ENCODE peak calls at places on chromosome 16, in ten cellular contexts. One of them, this sample, is unnamed.

GRCh38 chr16:84048306-84048705 is 5.7 kb upstream of the SLC38A8 start:
- DNase-seq in omental fat pad: no peak
- DNase-seq in WERI-Rb-1: peak; percentile 25
- DNase-seq in neural crest cell: no peak
- DNase-seq in endodermal cell: peak; percentile 90
- DNase-seq in AG04449: no peak
- DNase-seq in lower leg skin: no peak
- DNase-seq in GM04504: no peak
- DNase-seq in WTC11: peak; percentile 63
- DNase-seq in AG09319: no peak
- DNase-seq in this sample: no peak

GRCh38 chr16:1137604-1138003 is 15.3 kb upstream of the CACNA1H start:
- DNase-seq in omental fat pad: no peak
- DNase-seq in WERI-Rb-1: no peak
- DNase-seq in neural crest cell: no peak
- DNase-seq in endodermal cell: no peak
- DNase-seq in AG04449: no peak
- DNase-seq in lower leg skin: no peak
- DNase-seq in GM04504: no peak
- DNase-seq in WTC11: no peak
- DNase-seq in AG09319: no peak
- DNase-seq in this sample: no peak

GRCh38 chr16:58053682-58054005 is 28.1 kb downstream of the MMP15 start:
- DNase-seq in omental fat pad: no peak
- DNase-seq in WERI-Rb-1: no peak
- DNase-seq in neural crest cell: no peak
- DNase-seq in endodermal cell: no peak
- DNase-seq in AG04449: no peak
- DNase-seq in lower leg skin: no peak
- DNase-seq in GM04504: no peak
- DNase-seq in WTC11: no peak
- DNase-seq in AG09319: no peak
- DNase-seq in this sample: no peak

GRCh38 chr16:68197250-68197649 is 38.7 kb downstream of the ESRP2 start:
- DNase-seq in omental fat pad: no peak
- DNase-seq in WERI-Rb-1: no peak
- DNase-seq in neural crest cell: no peak
- DNase-seq in endodermal cell: no peak
- DNase-seq in AG04449: no peak
- DNase-seq in lower leg skin: no peak
- DNase-seq in GM04504: peak; percentile 10
- DNase-seq in WTC11: no peak
- DNase-seq in AG09319: no peak
- DNase-seq in this sample: no peak

GRCh38 chr16:24524855-24525652 is 14.3 kb upstream of the RBBP6 start:
- DNase-seq in omental fat pad: no peak
- DNase-seq in WERI-Rb-1: no peak
- DNase-seq in neural crest cell: no peak
- DNase-seq in endodermal cell: no peak
- DNase-seq in AG04449: no peak
- DNase-seq in lower leg skin: no peak
- DNase-seq in GM04504: no peak
- DNase-seq in WTC11: no peak
- DNase-seq in AG09319: no peak
- DNase-seq in this sample: no peak

GRCh38 chr16:88862968-88863367 is 3.5 kb downstream of the PABPN1L start:
- DNase-seq in omental fat pad: no peak
- DNase-seq in WERI-Rb-1: no peak
- DNase-seq in neural crest cell: no peak
- DNase-seq in endodermal cell: no peak
- DNase-seq in AG04449: no peak
- DNase-seq in lower leg skin: no peak
- DNase-seq in GM04504: no peak
- DNase-seq in WTC11: no peak
- DNase-seq in AG09319: no peak
- DNase-seq in this sample: no peak

GRCh38 chr16:86959182-86959651 is 358.0 kb downstream of the C16orf95 start:
- DNase-seq in omental fat pad: no peak
- DNase-seq in WERI-Rb-1: no peak
- DNase-seq in neural crest cell: no peak
- DNase-seq in endodermal cell: no peak
- DNase-seq in AG04449: no peak
- DNase-seq in lower leg skin: no peak
- DNase-seq in GM04504: no peak
- DNase-seq in WTC11: no peak
- DNase-seq in AG09319: no peak
- DNase-seq in this sample: no peak

GRCh38 chr16:57994778-57995177 is 5.7 kb downstream of the ZNF319 start:
- DNase-seq in omental fat pad: no peak
- DNase-seq in WERI-Rb-1: peak; percentile 77
- DNase-seq in neural crest cell: peak; percentile 32
- DNase-seq in endodermal cell: peak; percentile 84
- DNase-seq in AG04449: no peak
- DNase-seq in lower leg skin: no peak
- DNase-seq in GM04504: no peak
- DNase-seq in WTC11: peak; percentile 65
- DNase-seq in AG09319: no peak
- DNase-seq in this sample: no peak

GRCh38 chr16:19696961-19697360 is 21.1 kb downstream of the KNOP1 start:
- DNase-seq in omental fat pad: no peak
- DNase-seq in WERI-Rb-1: no peak
- DNase-seq in neural crest cell: no peak
- DNase-seq in endodermal cell: no peak
- DNase-seq in AG04449: no peak
- DNase-seq in lower leg skin: no peak
- DNase-seq in GM04504: no peak
- DNase-seq in WTC11: no peak
- DNase-seq in AG09319: no peak
- DNase-seq in this sample: no peak

GRCh38 chr16:57645691-57646387 is 17.4 kb downstream of the ADGRG1 start:
- DNase-seq in omental fat pad: no peak
- DNase-seq in WERI-Rb-1: no peak
- DNase-seq in neural crest cell: no peak
- DNase-seq in endodermal cell: no peak
- DNase-seq in AG04449: no peak
- DNase-seq in lower leg skin: peak; percentile 91
- DNase-seq in GM04504: no peak
- DNase-seq in WTC11: no peak
- DNase-seq in AG09319: no peak
- DNase-seq in this sample: no peak

GRCh38 chr16:29973384-29974246 is at the start of gene TAOK2:
- DNase-seq in omental fat pad: peak; percentile 81
- DNase-seq in WERI-Rb-1: peak; percentile 99
- DNase-seq in neural crest cell: peak; percentile 99
- DNase-seq in endodermal cell: peak; percentile 100
- DNase-seq in AG04449: peak; percentile 92
- DNase-seq in lower leg skin: peak; percentile 99
- DNase-seq in GM04504: peak; percentile 96
- DNase-seq in WTC11: peak; percentile 100
- DNase-seq in AG09319: peak; percentile 98
- DNase-seq in this sample: peak; percentile 91

GRCh38 chr16:50425648-50426047 is 56.9 kb upstream of the BRD7 start:
- DNase-seq in omental fat pad: no peak
- DNase-seq in WERI-Rb-1: no peak
- DNase-seq in neural crest cell: no peak
- DNase-seq in endodermal cell: no peak
- DNase-seq in AG04449: no peak
- DNase-seq in lower leg skin: no peak
- DNase-seq in GM04504: no peak
- DNase-seq in WTC11: no peak
- DNase-seq in AG09319: no peak
- DNase-seq in this sample: no peak

GRCh38 chr16:48810803-48811453 is 200.9 kb upstream of the N4BP1 start:
- DNase-seq in omental fat pad: no peak
- DNase-seq in WERI-Rb-1: no peak
- DNase-seq in neural crest cell: no peak
- DNase-seq in endodermal cell: peak; percentile 68
- DNase-seq in AG04449: no peak
- DNase-seq in lower leg skin: peak; percentile 40
- DNase-seq in GM04504: no peak
- DNase-seq in WTC11: peak; percentile 34
- DNase-seq in AG09319: no peak
- DNase-seq in this sample: no peak

GRCh38 chr16:11205754-11206459 is 50.1 kb downstream of the SOCS1 start:
- DNase-seq in omental fat pad: no peak
- DNase-seq in WERI-Rb-1: peak; percentile 47
- DNase-seq in neural crest cell: no peak
- DNase-seq in endodermal cell: no peak
- DNase-seq in AG04449: no peak
- DNase-seq in lower leg skin: no peak
- DNase-seq in GM04504: no peak
- DNase-seq in WTC11: no peak
- DNase-seq in AG09319: no peak
- DNase-seq in this sample: no peak

GRCh38 chr16:67311607-67312449 is 14.7 kb downstream of the KCTD19 start:
- DNase-seq in omental fat pad: peak; percentile 40
- DNase-seq in WERI-Rb-1: no peak
- DNase-seq in neural crest cell: no peak
- DNase-seq in endodermal cell: no peak
- DNase-seq in AG04449: peak; percentile 100
- DNase-seq in lower leg skin: no peak
- DNase-seq in GM04504: peak; percentile 98
- DNase-seq in WTC11: no peak
- DNase-seq in AG09319: peak; percentile 97
- DNase-seq in this sample: no peak

GRCh38 chr16:81830845-81831600 is 51.9 kb downstream of the PLCG2 start:
- DNase-seq in omental fat pad: no peak
- DNase-seq in WERI-Rb-1: no peak
- DNase-seq in neural crest cell: no peak
- DNase-seq in endodermal cell: no peak
- DNase-seq in AG04449: no peak
- DNase-seq in lower leg skin: no peak
- DNase-seq in GM04504: no peak
- DNase-seq in WTC11: no peak
- DNase-seq in AG09319: no peak
- DNase-seq in this sample: no peak

GRCh38 chr16:85720319-85720637 is 30.6 kb downstream of the C16orf74 start:
- DNase-seq in omental fat pad: no peak
- DNase-seq in WERI-Rb-1: no peak
- DNase-seq in neural crest cell: no peak
- DNase-seq in endodermal cell: no peak
- DNase-seq in AG04449: no peak
- DNase-seq in lower leg skin: no peak
- DNase-seq in GM04504: no peak
- DNase-seq in WTC11: no peak
- DNase-seq in AG09319: no peak
- DNase-seq in this sample: no peak

GRCh38 chr16:54459509-54460235 is 173.1 kb upstream of the IRX3 start:
- DNase-seq in omental fat pad: no peak
- DNase-seq in WERI-Rb-1: no peak
- DNase-seq in neural crest cell: no peak
- DNase-seq in endodermal cell: no peak
- DNase-seq in AG04449: peak; percentile 64
- DNase-seq in lower leg skin: no peak
- DNase-seq in GM04504: peak; percentile 58
- DNase-seq in WTC11: no peak
- DNase-seq in AG09319: peak; percentile 56
- DNase-seq in this sample: no peak

GRCh38 chr16:1308036-1308976 is 1.1 kb upstream of the UBE2I start:
- DNase-seq in omental fat pad: no peak
- DNase-seq in WERI-Rb-1: no peak
- DNase-seq in neural crest cell: no peak
- DNase-seq in endodermal cell: no peak
- DNase-seq in AG04449: no peak
- DNase-seq in lower leg skin: no peak
- DNase-seq in GM04504: no peak
- DNase-seq in WTC11: no peak
- DNase-seq in AG09319: no peak
- DNase-seq in this sample: no peak

GRCh38 chr16:626787-627457 is 3.9 kb upstream of the WFIKKN1 start:
- DNase-seq in omental fat pad: peak; percentile 68
- DNase-seq in WERI-Rb-1: no peak
- DNase-seq in neural crest cell: no peak
- DNase-seq in endodermal cell: no peak
- DNase-seq in AG04449: peak; percentile 65
- DNase-seq in lower leg skin: peak; percentile 90
- DNase-seq in GM04504: peak; percentile 91
- DNase-seq in WTC11: no peak
- DNase-seq in AG09319: peak; percentile 89
- DNase-seq in this sample: no peak

GRCh38 chr16:31452631-31453106 is 6.6 kb upstream of the ARMC5 start:
- DNase-seq in omental fat pad: no peak
- DNase-seq in WERI-Rb-1: no peak
- DNase-seq in neural crest cell: no peak
- DNase-seq in endodermal cell: peak; percentile 64
- DNase-seq in AG04449: peak; percentile 82
- DNase-seq in lower leg skin: peak; percentile 75
- DNase-seq in GM04504: peak; percentile 88
- DNase-seq in WTC11: no peak
- DNase-seq in AG09319: peak; percentile 83
- DNase-seq in this sample: no peak

GRCh38 chr16:48559462-48560211 is 50.3 kb downstream of the N4BP1 start:
- DNase-seq in omental fat pad: no peak
- DNase-seq in WERI-Rb-1: no peak
- DNase-seq in neural crest cell: no peak
- DNase-seq in endodermal cell: no peak
- DNase-seq in AG04449: no peak
- DNase-seq in lower leg skin: no peak
- DNase-seq in GM04504: no peak
- DNase-seq in WTC11: no peak
- DNase-seq in AG09319: no peak
- DNase-seq in this sample: no peak

GRCh38 chr16:13236308-13236707 is 334.9 kb downstream of the SHISA9 start:
- DNase-seq in omental fat pad: no peak
- DNase-seq in WERI-Rb-1: no peak
- DNase-seq in neural crest cell: no peak
- DNase-seq in endodermal cell: no peak
- DNase-seq in AG04449: no peak
- DNase-seq in lower leg skin: no peak
- DNase-seq in GM04504: no peak
- DNase-seq in WTC11: no peak
- DNase-seq in AG09319: no peak
- DNase-seq in this sample: no peak

GRCh38 chr16:1823821-1824220 is 2.8 kb downstream of the HAGH start:
- DNase-seq in omental fat pad: no peak
- DNase-seq in WERI-Rb-1: peak; percentile 72
- DNase-seq in neural crest cell: no peak
- DNase-seq in endodermal cell: peak; percentile 84
- DNase-seq in AG04449: no peak
- DNase-seq in lower leg skin: no peak
- DNase-seq in GM04504: no peak
- DNase-seq in WTC11: peak; percentile 67
- DNase-seq in AG09319: no peak
- DNase-seq in this sample: no peak

GRCh38 chr16:56916571-56917403 is 15.2 kb upstream of the HERPUD1 start:
- DNase-seq in omental fat pad: no peak
- DNase-seq in WERI-Rb-1: no peak
- DNase-seq in neural crest cell: no peak
- DNase-seq in endodermal cell: no peak
- DNase-seq in AG04449: no peak
- DNase-seq in lower leg skin: no peak
- DNase-seq in GM04504: no peak
- DNase-seq in WTC11: no peak
- DNase-seq in AG09319: no peak
- DNase-seq in this sample: peak; percentile 72

GRCh38 chr16:76277099-76278030 is at the start of gene CNTNAP4:
- DNase-seq in omental fat pad: no peak
- DNase-seq in WERI-Rb-1: peak; percentile 6
- DNase-seq in neural crest cell: peak; percentile 20
- DNase-seq in endodermal cell: peak; percentile 79
- DNase-seq in AG04449: no peak
- DNase-seq in lower leg skin: peak; percentile 86
- DNase-seq in GM04504: no peak
- DNase-seq in WTC11: peak; percentile 29
- DNase-seq in AG09319: no peak
- DNase-seq in this sample: no peak

GRCh38 chr16:48197294-48197693 is 41.5 kb upstream of the ABCC12 start:
- DNase-seq in omental fat pad: no peak
- DNase-seq in WERI-Rb-1: no peak
- DNase-seq in neural crest cell: no peak
- DNase-seq in endodermal cell: no peak
- DNase-seq in AG04449: no peak
- DNase-seq in lower leg skin: no peak
- DNase-seq in GM04504: no peak
- DNase-seq in WTC11: no peak
- DNase-seq in AG09319: no peak
- DNase-seq in this sample: no peak

GRCh38 chr16:74226361-74226979 is 70.1 kb upstream of the PSMD7 start:
- DNase-seq in omental fat pad: no peak
- DNase-seq in WERI-Rb-1: no peak
- DNase-seq in neural crest cell: no peak
- DNase-seq in endodermal cell: no peak
- DNase-seq in AG04449: no peak
- DNase-seq in lower leg skin: no peak
- DNase-seq in GM04504: no peak
- DNase-seq in WTC11: no peak
- DNase-seq in AG09319: no peak
- DNase-seq in this sample: no peak

This sample was measured in memory B cell.